ENCODE peak calls at places on chromosomes 2 and 18, in six cellular contexts. D is H1, X is astrocyte, V is colonic mucosa, C is fibroblast of lung, F is IMR-90. K is an unnamed sample.
A peak's percentile ranks its signal among the peaks of the same experiment; 100 is the strongest.

GRCh38 chr2:44291281-44292248 is 16.3 kb downstream of the SLC3A1 start:
- DNase-seq in D (no peak), X (peak; percentile 93), V (peak; percentile 76), C (peak; percentile 64), F (peak; percentile 75), K (peak; percentile 78)

GRCh38 chr2:96801464-96802280 is 14.4 kb upstream of the CNNM3 start:
- DNase-seq in D (no peak), X (no peak), V (no peak), C (no peak), F (no peak), K (no peak)

GRCh38 chr2:29401994-29402393 is 286.8 kb downstream of the CLIP4 start:
- DNase-seq in D (no peak), X (no peak), V (no peak), C (no peak), F (no peak), K (no peak)

GRCh38 chr18:63376493-63377053 is 9.6 kb upstream of the KDSR start:
- DNase-seq in D (no peak), X (no peak), V (no peak), C (peak; percentile 67), F (peak; percentile 31), K (no peak)

GRCh38 chr2:69453475-69454129 is 16.4 kb upstream of the NFU1 start:
- DNase-seq in D (no peak), X (no peak), V (no peak), C (no peak), F (no peak), K (no peak)

GRCh38 chr2:162106146-162106551 is 32.1 kb upstream of the DPP4 start:
- DNase-seq in D (no peak), X (peak; percentile 72), V (no peak), C (peak; percentile 42), F (peak; percentile 25), K (no peak)

GRCh38 chr2:163247151-163247872 is 408.7 kb upstream of the KCNH7 start:
- DNase-seq in D (no peak), X (peak; percentile 20), V (no peak), C (no peak), F (no peak), K (no peak)

GRCh38 chr2:168136392-168136977 is 110.9 kb downstream of the STK39 start:
- DNase-seq in D (no peak), X (peak; percentile 36), V (no peak), C (peak; percentile 65), F (peak; percentile 48), K (peak; percentile 60)

GRCh38 chr2:10668402-10669012 is 21.3 kb downstream of the NOL10 start:
- DNase-seq in D (no peak), X (peak; percentile 26), V (peak; percentile 49), C (peak; percentile 78), F (peak; percentile 69), K (peak; percentile 90)

GRCh38 chr2:200302940-200303727 is 3.4 kb upstream of the SPATS2L start:
- DNase-seq in D (no peak), X (peak; percentile 80), V (no peak), C (no peak), F (peak; percentile 88), K (no peak)

GRCh38 chr18:55088000-55088401 is 128.7 kb upstream of the CCDC68 start:
- DNase-seq in D (no peak), X (peak; percentile 49), V (no peak), C (no peak), F (no peak), K (peak; percentile 12)

GRCh38 chr2:54768772-54769428 is 45.4 kb downstream of the EML6 start:
- DNase-seq in D (no peak), X (peak; percentile 18), V (no peak), C (no peak), F (no peak), K (no peak)
- H3K4me1 ChIP-seq in D (no peaks in the 10 kb centered on the region), X (peaks cover 32% of the 10 kb centered on the region), V (no peaks in the 10 kb centered on the region), C (no peaks in the 10 kb centered on the region), F (no peaks in the 10 kb centered on the region), K (peaks cover 19% of the 10 kb centered on the region)

GRCh38 chr2:206096876-206097275 is 10.9 kb upstream of the INO80D start:
- DNase-seq in D (no peak), X (no peak), V (no peak), C (no peak), F (no peak), K (no peak)
- H3K9ac ChIP-seq in D (no peak overlapping the region), X (no peak overlapping the region), V (no peak overlapping the region), C (no peak overlapping the region), F (no peak overlapping the region), K (no peak overlapping the region)

GRCh38 chr2:64274399-64275173 is 130.4 kb upstream of the PELI1 start:
- DNase-seq in D (no peak), X (peak; percentile 36), V (no peak), C (no peak), F (no peak), K (no peak)

GRCh38 chr2:64273524-64274398 is 129.5 kb upstream of the PELI1 start:
- DNase-seq in D (no peak), X (peak; percentile 95), V (peak; percentile 77), C (peak; percentile 70), F (peak; percentile 89), K (peak; percentile 73)

GRCh38 chr2:64276417-64277095 is 132.3 kb upstream of the PELI1 start:
- DNase-seq in D (peak; percentile 76), X (peak; percentile 46), V (no peak), C (no peak), F (no peak), K (peak; percentile 36)

GRCh38 chr2:64275174-64275466 is 130.9 kb upstream of the PELI1 start:
- DNase-seq in D (no peak), X (no peak), V (no peak), C (no peak), F (no peak), K (no peak)

GRCh38 chr2:64277101-64277849 is 133.1 kb upstream of the PELI1 start:
- DNase-seq in D (no peak), X (peak; percentile 45), V (no peak), C (no peak), F (no peak), K (no peak)
- H3K4me1 ChIP-seq in D (peaks cover 19% of the 10 kb centered on the region), X (peaks cover 38% of the 10 kb centered on the region), V (peaks cover 6% of the 10 kb centered on the region), C (peaks cover 20% of the 10 kb centered on the region), F (peaks cover 27% of the 10 kb centered on the region), K (peaks cover 29% of the 10 kb centered on the region)

GRCh38 chr2:3362686-3363085 is 14.9 kb downstream of the EIPR1 start:
- DNase-seq in D (no peak), X (no peak), V (no peak), C (no peak), F (no peak), K (no peak)
- H3K9ac ChIP-seq in D (no peak overlapping the region), X (no peak overlapping the region), V (no peak overlapping the region), C (no peak overlapping the region), F (no peak overlapping the region), K (no peak overlapping the region)

DNA sequence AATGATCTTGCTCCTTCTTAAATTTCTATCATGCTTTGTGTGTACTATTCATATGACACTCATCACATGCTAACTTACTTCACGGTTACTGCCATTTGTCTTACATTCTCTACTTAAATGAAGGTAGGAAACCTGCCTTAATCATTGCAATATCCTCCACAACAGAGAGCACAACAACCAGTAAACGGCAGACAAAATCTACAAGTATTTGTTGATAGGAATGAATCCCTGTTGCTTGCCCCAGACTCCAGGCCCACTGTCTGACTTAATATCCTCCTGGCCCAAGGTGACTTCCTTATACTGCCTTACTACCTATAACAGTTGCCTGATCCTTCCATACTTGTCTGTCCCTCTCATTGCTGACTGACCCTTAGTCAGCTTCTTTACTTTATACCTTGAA is 3.5 kb downstream of the PPP3R1 start:
- DNase-seq in D (no peak), X (no peak), V (no peak), C (no peak), F (no peak), K (no peak)
- H3K4me1 ChIP-seq in D (peaks cover 2% of the 10 kb centered on the region), X (peaks cover 7% of the 10 kb centered on the region), V (peaks cover 16% of the 10 kb centered on the region), C (peaks cover 2% of the 10 kb centered on the region), F (peaks cover 15% of the 10 kb centered on the region), K (peaks cover 40% of the 10 kb centered on the region)

DNA sequence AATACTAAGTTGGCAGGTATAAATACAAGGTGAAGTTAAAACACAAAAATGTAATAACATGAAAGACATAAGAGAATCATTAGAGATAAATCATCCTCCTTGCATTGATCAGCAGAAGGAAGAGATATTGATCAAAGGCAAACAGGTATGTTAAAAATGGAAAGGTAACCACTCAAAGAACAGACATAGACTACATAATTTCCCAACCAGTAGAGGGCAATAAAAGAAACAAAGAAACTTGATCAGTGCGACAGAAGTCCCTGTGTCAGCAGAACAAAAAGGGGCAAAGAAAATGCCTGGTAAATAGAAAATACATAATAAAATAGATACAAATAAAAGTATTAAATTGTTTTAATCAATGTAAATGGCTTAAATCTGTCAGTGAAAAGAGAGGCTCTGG is 53.6 kb downstream of the FAM228A start:
- DNase-seq in D (no peak), X (no peak), V (no peak), C (peak; percentile 46), F (peak; percentile 28), K (peak; percentile 52)
- H3K9ac ChIP-seq in D (no peak overlapping the region), X (no peak overlapping the region), V (no peak overlapping the region), C (no peak overlapping the region), F (no peak overlapping the region), K (no peak overlapping the region)

K was measured in adipocyte.